ENCODE peak calls at places on chromosomes 16 and 17, in six cellular contexts. F is HTR-8/SVneo; I is stimulated activated CD8-positive, alpha-beta memory T cell treated with anti-CD3 and anti-CD28 coated beads, Interleukin-7, amount 100 ng/mL, for 4 hours; M is activated CD4-positive, CD25-positive, alpha-beta regulatory T cell treated with anti-CD3 and anti-CD28 coated beads, Interleukin-2, amount 50 U/mL, for 16 hours; W is fibroblast of mammary gland; V is NCI-H1694. T is an unnamed sample.

GRCh38 chr17:61160789-61161440 is 238.7 kb upstream of the TBX2 start:
- DNase-seq in M (no peak), F (no peak), I (no peak), W (no peak), V (no peak), T (no peak)

GRCh38 chr17:49991409-49991808 is 3.6 kb downstream of the DLX3 start:
- DNase-seq in W (no peak), M (no peak), V (no peak), I (no peak), F (no peak), T (no peak)

GRCh38 chr16:88616736-88617135 is 21.6 kb upstream of the IL17C start:
- DNase-seq in F (no peak), W (no peak), V (no peak), M (no peak), I (no peak), T (no peak)

GRCh38 chr17:58902312-58902711 is 146.7 kb downstream of the PPM1E start:
- DNase-seq in M (no peak), I (no peak), F (no peak), W (no peak), V (no peak), T (no peak)

GRCh38 chr16:77143364-77143763 is 47.6 kb upstream of the MON1B start:
- DNase-seq in F (no peak), I (no peak), W (no peak), V (no peak), M (no peak), T (no peak)

GRCh38 chr17:80751460-80752368 is 207.1 kb downstream of the RPTOR start:
- DNase-seq in W (peak), V (no peak), F (no peak), I (no peak), M (no peak), T (no peak)

GRCh38 chr17:41403409-41404023 is 6.1 kb upstream of the KRT31 start:
- DNase-seq in V (no peak), M (no peak), W (no peak), I (no peak), F (no peak), T (no peak)

GRCh38 chr16:12744860-12745259 is 58.8 kb downstream of the CPPED1 start:
- DNase-seq in W (no peak), M (no peak), V (no peak), I (no peak), F (no peak), T (no peak)

GRCh38 chr17:7004398-7005253 is 7.8 kb upstream of the RNASEK start:
- DNase-seq in M (peak), F (peak), V (peak), W (peak), I (no peak), T (no peak)